ENCODE peak calls at places on chromosomes 4 and X, in five cellular contexts. J is neural progenitor cell, L is mammary epithelial cell, P is mucosa of descending colon, E is endothelial cell of umbilical vein. O is an unnamed sample.

GRCh38 chr4:183738081-183738673 is 79.1 kb downstream of the TRAPPC11 start:
- DNase-seq in J (no peak), L (peak; percentile 92), E (peak; percentile 11), P (no peak), O (no peak)

GRCh38 chr4:93897559-93897958 is 69.0 kb downstream of the ATOH1 start:
- DNase-seq in E (peak; percentile 24), J (no peak), P (peak; percentile 19), L (peak; percentile 1), O (no peak)

GRCh38 chrX:26613951-26614350 is 398.0 kb downstream of the MAGEB5 start:
- DNase-seq in P (no peak), L (no peak), E (no peak), J (no peak), O (no peak)

GRCh38 chr4:18630218-18631110 is 608.9 kb upstream of the LCORL start:
- DNase-seq in E (no peak), P (no peak), J (no peak), L (no peak), O (no peak)

GRCh38 chr4:161799687-161800086 is 364.1 kb downstream of the FSTL5 start:
- DNase-seq in L (no peak), P (no peak), J (no peak), E (no peak), O (peak; percentile 1)

GRCh38 chrX:23505531-23506303 is 161.6 kb upstream of the PRDX4 start:
- DNase-seq in E (no peak), L (no peak), J (peak; percentile 27), P (no peak), O (no peak)

GRCh38 chr4:150251752-150252190 is 173.5 kb downstream of the DCLK2 start:
- DNase-seq in E (no peak), J (peak; percentile 45), L (no peak), P (no peak), O (no peak)

GRCh38 chr4:38190717-38191178 is 230.6 kb downstream of the PTTG2 start:
- DNase-seq in P (no peak), J (peak; percentile 10), L (peak; percentile 53), E (peak; percentile 88), O (no peak)

DNA sequence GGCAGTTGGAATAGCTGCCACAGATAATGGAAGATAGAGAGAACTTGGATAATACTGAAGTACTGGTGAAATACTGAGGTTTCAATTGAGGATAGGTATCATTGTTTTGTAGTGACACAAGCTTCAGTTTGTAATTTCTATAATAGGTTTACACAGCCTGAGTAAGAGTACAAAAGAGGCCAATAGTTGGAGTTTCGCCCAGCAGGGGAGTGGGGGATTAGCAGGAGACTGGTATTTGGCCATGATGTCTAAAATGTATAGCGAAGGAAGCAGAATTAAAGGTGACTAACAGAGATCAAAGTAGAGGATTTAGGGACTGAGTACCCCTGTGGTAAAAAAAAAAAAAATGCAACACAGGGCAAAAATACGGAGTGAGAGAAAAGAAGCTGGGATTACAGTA is 129.5 kb downstream of the KCTD8 start:
- DNase-seq in P (no peak), E (no peak), L (no peak), J (peak; percentile 55), O (no peak)
- TF ChIP-seq CTCF in P (no peak), E (no peak), L (no peak), J (no peak), O (no peak)

GRCh38 chr4:82797591-82798081 is 960 bp downstream of the SCD5 start:
- DNase-seq in P (no peak), J (peak; percentile 61), L (peak; percentile 46), E (peak; percentile 40), O (no peak)

GRCh38 chr4:82792912-82793649 is 5.5 kb downstream of the SCD5 start:
- DNase-seq in E (no peak), P (no peak), J (no peak), L (no peak), O (no peak)

GRCh38 chr4:82799006-82799881 is 648 bp upstream of the SCD5 start:
- DNase-seq in L (peak; percentile 33), J (peak; percentile 66), P (no peak), E (peak; percentile 42), O (no peak)

GRCh38 chr4:82798168-82799005 is at the start of gene SCD5:
- DNase-seq in E (peak; percentile 76), P (peak; percentile 52), J (peak; percentile 93), L (peak; percentile 86), O (peak; percentile 42)

DNA sequence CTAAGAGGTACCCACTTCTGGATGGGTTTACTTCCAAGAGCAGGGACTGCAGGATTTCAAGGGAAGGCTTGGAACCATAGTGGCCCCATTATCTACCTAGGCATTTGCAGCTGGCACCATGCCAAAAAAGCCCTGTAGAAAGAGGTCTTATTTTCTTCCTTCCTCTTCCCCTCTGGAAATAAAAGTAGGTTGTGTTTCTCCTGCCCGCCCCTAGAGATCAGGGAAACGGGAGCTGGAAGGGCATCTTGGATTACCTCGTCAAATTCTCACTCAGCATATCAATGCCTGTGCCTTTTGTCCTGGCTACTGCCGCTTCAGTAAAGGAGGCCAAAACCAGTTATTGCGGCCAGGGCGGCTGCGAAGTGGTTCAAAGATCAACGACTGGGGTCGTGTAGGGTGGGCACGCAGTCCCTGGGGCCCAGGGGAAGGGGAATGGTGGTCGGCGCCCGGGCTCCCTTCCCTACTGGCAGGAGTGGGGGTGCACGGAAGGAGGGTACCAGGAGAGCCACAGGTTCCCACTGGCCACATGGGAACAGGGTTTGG is 1.5 kb downstream of the SCD5 start:
- DNase-seq in P (no peak), E (peak; percentile 44), J (peak; percentile 59), L (peak; percentile 42), O (no peak)
- H3K4me3 ChIP-seq in P (no peak overlapping the region), E (peak overlapping the region; percentile 79), J (peak overlapping the region; percentile 60), L (peak overlapping the region; percentile 71), O (peak overlapping the region; percentile 64)

GRCh38 chr4:4695497-4695896 is 153.6 kb upstream of the STX18 start:
- DNase-seq in E (no peak), J (no peak), L (no peak), P (no peak), O (no peak)

GRCh38 chr4:4694812-4695211 is 153.0 kb upstream of the STX18 start:
- DNase-seq in L (no peak), P (no peak), J (no peak), E (no peak), O (peak; percentile 54)

GRCh38 chr4:4693755-4694295 is 152.0 kb upstream of the STX18 start:
- DNase-seq in P (no peak), E (no peak), L (no peak), J (no peak), O (no peak)

GRCh38 chr4:4694296-4694772 is 152.5 kb upstream of the STX18 start:
- DNase-seq in P (no peak), L (no peak), E (no peak), J (peak; percentile 49), O (peak; percentile 63)

GRCh38 chr4:4693258-4693657 is 151.4 kb upstream of the STX18 start:
- DNase-seq in L (peak; percentile 26), P (no peak), J (no peak), E (no peak), O (no peak)
- TF ChIP-seq CTCF in L (no peak), P (no peak), J (no peak), E (no peak), O (no peak)

GRCh38 chr4:2365054-2365912 is 53.2 kb downstream of the ZFYVE28 start:
- DNase-seq in E (no peak), P (no peak), L (no peak), J (no peak), O (peak; percentile 28)
- H3K4me3 ChIP-seq in E (no peak overlapping the region), P (no peak overlapping the region), L (peak overlapping the region; percentile 48), J (no peak overlapping the region), O (no peak overlapping the region)

DNA sequence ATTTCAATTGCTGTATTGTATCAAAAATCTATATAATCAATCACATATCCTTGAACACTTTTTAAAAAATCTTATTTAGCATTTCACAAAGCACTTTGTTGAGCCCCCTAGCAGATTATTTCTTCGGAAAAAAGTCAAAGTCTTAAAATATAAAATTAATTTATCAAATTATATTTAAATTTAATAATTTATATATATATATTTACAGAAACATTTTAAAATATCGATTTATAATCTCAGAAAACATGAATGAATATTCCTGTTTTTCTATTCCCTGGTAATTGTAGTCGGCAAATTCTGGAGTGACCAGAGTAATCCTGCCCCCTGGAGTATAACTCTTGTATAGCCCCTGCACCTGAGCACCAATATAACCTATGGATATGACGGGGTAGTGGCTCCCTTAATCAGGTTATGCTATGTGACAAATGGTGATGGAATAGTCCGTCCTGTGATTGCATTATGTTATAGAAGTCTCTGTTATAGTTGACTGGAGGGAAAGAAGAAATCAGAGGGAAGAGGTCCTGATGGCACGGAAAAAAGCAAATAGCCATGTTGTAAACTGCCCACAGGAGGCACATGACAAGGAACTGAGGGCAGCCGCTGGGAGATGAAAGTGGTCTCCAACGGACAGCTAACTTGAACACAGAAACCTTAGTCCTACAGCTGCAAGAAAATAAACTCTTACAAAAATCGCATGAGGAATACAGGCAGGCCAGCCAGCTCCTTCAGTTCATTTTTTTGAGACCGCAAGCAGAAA is 1092.3 kb downstream of the ARAP2 start:
- DNase-seq in P (no peak), L (no peak), E (no peak), J (peak; percentile 63), O (peak; percentile 40)
- TF ChIP-seq CTCF in P (no peak), L (no peak), E (no peak), J (peak; percentile 80), O (peak; percentile 33)

DNA sequence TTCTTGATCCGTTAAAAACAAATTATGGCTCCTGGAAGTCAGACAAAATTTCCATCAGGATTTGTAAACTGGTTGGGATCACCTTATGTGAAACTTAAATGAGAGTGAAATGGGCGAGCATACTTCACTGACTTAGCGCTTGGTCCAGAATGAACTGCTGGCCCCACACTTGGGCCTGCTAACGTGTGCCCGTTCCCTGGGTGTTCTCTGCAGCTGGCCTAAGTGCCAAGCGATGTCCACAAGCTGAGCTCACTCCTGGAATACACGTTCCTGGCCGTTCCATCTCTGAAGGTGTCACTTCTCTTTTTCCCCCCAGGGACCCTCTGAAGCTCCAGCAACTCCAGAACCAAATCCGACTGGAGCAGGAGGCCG is 132.7 kb downstream of the CBR4 start:
- DNase-seq in J (no peak), E (no peak), L (peak; percentile 32), P (no peak), O (no peak)
- H3K4me3 ChIP-seq in J (peak overlapping the region; percentile 36), E (peak overlapping the region; percentile 23), L (no peak overlapping the region), P (no peak overlapping the region), O (no peak overlapping the region)

O was measured in Caco-2.